ENCODE peak calls at places on chromosome 16, in five cellular contexts. M is activated CD4-positive, alpha-beta T cell treated with anti-CD3 and anti-CD28 coated beads, Interleukin-2, amount 50 U/mL, for 1 hour; N is H9; Z is activated naive CD4-positive, alpha-beta T cell treated with anti-CD3 and anti-CD28 coated beads for 36 hours; I is NCI-H1092 treated with DMSO at 0.1 percent for 48 hours. Q is an unnamed sample.

GRCh38 chr16:12291989-12292759 is 315.6 kb downstream of the SNX29 start:
- DNase-seq in M (no peak), N (no peak), Z (no peak), I (no peak), Q (no peak)

GRCh38 chr16:83351846-83352245 is 455.9 kb upstream of the HSBP1 start:
- DNase-seq in M (no peak), N (no peak), Z (no peak), I (no peak), Q (no peak)

GRCh38 chr16:10619271-10619849 is 39.0 kb upstream of the EMP2 start:
- DNase-seq in M (no peak), N (peak; percentile 75), Z (peak; percentile 13), I (no peak), Q (peak; percentile 28)

GRCh38 chr16:81310045-81310644 is 4.6 kb upstream of the GAN start:
- DNase-seq in M (no peak), N (no peak), Z (peak; percentile 30), I (no peak), Q (no peak)

GRCh38 chr16:2465653-2466415 is 5.3 kb upstream of the NTN3 start:
- DNase-seq in M (no peak), N (peak; percentile 66), Z (no peak), I (no peak), Q (no peak)

GRCh38 chr16:87303431-87303930 is 13.7 kb downstream of the C16orf95 start:
- DNase-seq in M (no peak), N (no peak), Z (peak; percentile 58), I (no peak), Q (no peak)

GRCh38 chr16:2855536-2855935 is 2.4 kb downstream of the PRSS22 start:
- DNase-seq in M (no peak), N (no peak), Z (no peak), I (no peak), Q (no peak)

GRCh38 chr16:88593910-88594309 is 23.7 kb downstream of the ZC3H18 start:
- DNase-seq in M (no peak), N (no peak), Z (no peak), I (no peak), Q (no peak)

GRCh38 chr16:12081048-12081404 is 104.5 kb downstream of the SNX29 start:
- DNase-seq in M (no peak), N (no peak), Z (peak; percentile 82), I (no peak), Q (no peak)

GRCh38 chr16:47779201-47780016 is 318.3 kb downstream of the PHKB start:
- DNase-seq in M (no peak), N (no peak), Z (peak; percentile 35), I (no peak), Q (no peak)

GRCh38 chr16:76970087-76970744 is 220.8 kb upstream of the MON1B start:
- DNase-seq in M (no peak), N (no peak), Z (no peak), I (no peak), Q (no peak)

GRCh38 chr16:68992521-68992920 is 112.9 kb upstream of the HAS3 start:
- DNase-seq in M (no peak), N (no peak), Z (no peak), I (no peak), Q (no peak)

GRCh38 chr16:30447512-30448226 is 2.0 kb upstream of the SEPHS2 start:
- DNase-seq in M (no peak), N (no peak), Z (no peak), I (no peak), Q (no peak)

GRCh38 chr16:78443780-78444422 is 344.4 kb downstream of the WWOX start:
- DNase-seq in M (no peak), N (no peak), Z (no peak), I (no peak), Q (no peak)

GRCh38 chr16:67651847-67652246 is 6.9 kb downstream of the CARMIL2 start:
- DNase-seq in M (no peak), N (no peak), Z (no peak), I (no peak), Q (no peak)